ENCODE peak calls at places on chromosomes 3 and 15, in four cellular contexts. V is amniotic epithelial cell; I is stimulated activated CD4-positive, alpha-beta T cell treated with anti-CD3 and anti-CD28 coated beads, Interleukin-2, amount 100 ng/mL, for 24 hours; L is CD8-positive, alpha-beta T cell. S is an unnamed sample.

GRCh38 chr15:89150286-89150685 is 62.0 kb downstream of the ABHD2 start:
- DNase-seq in V (no peak), I (no peak), L (no peak), S (no peak)

GRCh38 chr15:98647026-98647773 is 1.1 kb upstream of the IGF1R start:
- DNase-seq in V (peak), I (peak), L (peak), S (peak)

GRCh38 chr3:112642912-112643506 is 2.1 kb upstream of the CCDC80 start:
- DNase-seq in V (peak), I (peak), L (peak), S (peak)

GRCh38 chr15:41935566-41936020 is 36.8 kb downstream of the EHD4 start:
- DNase-seq in V (no peak), I (peak), L (no peak), S (no peak)

GRCh38 chr3:99972380-99973104 is 141.8 kb downstream of the FILIP1L start:
- DNase-seq in V (no peak), I (no peak), L (no peak), S (no peak)

GRCh38 chr3:69642606-69643005 is 96.7 kb upstream of the MITF start:
- DNase-seq in V (no peak), I (no peak), L (no peak), S (no peak)

GRCh38 chr3:137709011-137709601 is 55.0 kb upstream of the SOX14 start:
- DNase-seq in V (no peak), I (no peak), L (no peak), S (no peak)

GRCh38 chr3:197454014-197454413 is 101.8 kb downstream of the BDH1 start:
- DNase-seq in V (no peak), I (no peak), L (peak), S (no peak)

GRCh38 chr3:134378384-134378783 is 4.1 kb upstream of the AMOTL2 start:
- DNase-seq in V (no peak), I (no peak), L (no peak), S (no peak)

GRCh38 chr15:93249599-93249998 is 160.6 kb upstream of the RGMA start:
- DNase-seq in V (no peak), I (no peak), L (no peak), S (no peak)

GRCh38 chr15:90037961-90038633 is 37.0 kb downstream of the ZNF710 start:
- DNase-seq in V (peak), I (peak), L (peak), S (peak)

GRCh38 chr3:123652346-123652984 is 67.6 kb upstream of the HACD2 start:
- DNase-seq in V (peak), I (peak), L (peak), S (no peak)

GRCh38 chr3:105948108-105948507 is 79.3 kb upstream of the CBLB start:
- DNase-seq in V (no peak), I (no peak), L (no peak), S (no peak)

GRCh38 chr3:55065331-55065730 is 137.5 kb upstream of the LRTM1 start:
- DNase-seq in V (peak), I (no peak), L (no peak), S (no peak)